ENCODE peak calls at places on chromosome 3, in seven cellular contexts. Q is colonic mucosa, S is psoas muscle, A is GM12865, Z is Peyer's patch, K is tibial artery, Y is cardiac fibroblast. M is an unnamed sample.

GRCh38 chr3:176785207-176785606 is 412.1 kb downstream of the TBL1XR1 start:
- DNase-seq in Q (no peak), S (no peak), A (no peak), Z (no peak), K (no peak), Y (no peak), M (peak)

GRCh38 chr3:39139442-39139841 is 13.9 kb downstream of the CSRNP1 start:
- DNase-seq in Q (no peak), S (no peak), A (no peak), Z (no peak), K (no peak), Y (no peak), M (no peak)

GRCh38 chr3:29333520-29333919 is 52.6 kb downstream of the RBMS3 start:
- DNase-seq in Q (no peak), S (no peak), A (no peak), Z (no peak), K (no peak), Y (peak), M (no peak)

GRCh38 chr3:46361408-46362283 is 7.7 kb downstream of the CCR2 start:
- DNase-seq in Q (no peak), S (no peak), A (peak), Z (no peak), K (no peak), Y (peak), M (no peak)

GRCh38 chr3:66763294-66763693 is 234.8 kb upstream of the KBTBD8 start:
- DNase-seq in Q (peak), S (no peak), A (no peak), Z (no peak), K (no peak), Y (peak), M (no peak)

GRCh38 chr3:109152326-109152725 is 15.8 kb downstream of the C3orf85 start:
- DNase-seq in Q (peak), S (no peak), A (no peak), Z (no peak), K (no peak), Y (no peak), M (no peak)

GRCh38 chr3:148648685-148649352 is 48.9 kb upstream of the AGTR1 start:
- DNase-seq in Q (no peak), S (no peak), A (no peak), Z (no peak), K (no peak), Y (peak), M (no peak)

GRCh38 chr3:122077293-122078234 is 22.4 kb downstream of the CD86 start:
- DNase-seq in Q (no peak), S (no peak), A (peak), Z (peak), K (no peak), Y (no peak), M (no peak)

GRCh38 chr3:126373146-126373613 is 16.0 kb upstream of the KLF15 start:
- DNase-seq in Q (no peak), S (peak), A (no peak), Z (no peak), K (peak), Y (no peak), M (no peak)

DNA sequence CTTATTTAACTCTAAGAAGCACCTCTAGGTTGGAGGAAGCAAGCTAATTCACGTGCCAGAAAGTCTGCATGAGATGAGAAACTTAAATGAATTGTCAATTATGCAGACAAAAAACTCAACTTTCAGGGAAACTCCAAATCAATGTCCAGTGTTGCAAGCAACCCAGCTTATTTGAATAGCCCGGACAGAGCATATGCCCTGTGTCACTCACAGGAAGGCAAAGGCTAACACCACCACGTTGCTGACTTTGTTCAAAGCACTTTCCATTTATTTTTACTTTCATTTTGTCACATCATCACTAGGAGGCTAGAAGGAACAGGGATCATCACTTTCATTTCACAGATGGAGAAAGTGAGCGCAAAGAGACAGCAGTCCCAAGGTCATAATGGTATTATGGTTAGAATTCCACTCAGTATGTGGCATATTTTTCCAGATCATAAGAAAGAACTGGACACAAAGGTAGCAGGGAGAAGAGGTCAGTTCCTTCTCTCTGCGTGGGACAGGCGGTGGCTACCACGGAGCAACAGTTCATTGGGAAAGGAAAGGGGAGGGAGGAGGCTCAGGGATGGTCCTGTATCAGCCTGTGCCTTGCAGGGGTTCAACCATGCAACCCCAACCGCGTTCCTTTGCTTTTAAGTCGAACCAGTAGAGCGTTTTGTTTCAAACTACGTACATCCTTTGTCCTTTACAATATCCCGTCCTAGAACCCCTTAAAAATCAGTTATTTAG is 1.2 kb downstream of the HEG1 start:
- DNase-seq in Q (peak), S (no peak), A (peak), Z (peak), K (no peak), Y (peak), M (no peak)
- TF ChIP-seq CTCF in Q (no peak), S (peak), A (peak), Z (no peak), K (no peak), Y (no peak), M (no peak)

GRCh38 chr3:150238995-150239612 is 169.0 kb upstream of the TSC22D2 start:
- DNase-seq in Q (peak), S (no peak), A (no peak), Z (no peak), K (no peak), Y (no peak), M (no peak)
- H3K4me3 ChIP-seq in Q (no peak), S (no peak), A (no peak), Z (no peak), K (no peak), Y (no peak), M (no peak)

DNA sequence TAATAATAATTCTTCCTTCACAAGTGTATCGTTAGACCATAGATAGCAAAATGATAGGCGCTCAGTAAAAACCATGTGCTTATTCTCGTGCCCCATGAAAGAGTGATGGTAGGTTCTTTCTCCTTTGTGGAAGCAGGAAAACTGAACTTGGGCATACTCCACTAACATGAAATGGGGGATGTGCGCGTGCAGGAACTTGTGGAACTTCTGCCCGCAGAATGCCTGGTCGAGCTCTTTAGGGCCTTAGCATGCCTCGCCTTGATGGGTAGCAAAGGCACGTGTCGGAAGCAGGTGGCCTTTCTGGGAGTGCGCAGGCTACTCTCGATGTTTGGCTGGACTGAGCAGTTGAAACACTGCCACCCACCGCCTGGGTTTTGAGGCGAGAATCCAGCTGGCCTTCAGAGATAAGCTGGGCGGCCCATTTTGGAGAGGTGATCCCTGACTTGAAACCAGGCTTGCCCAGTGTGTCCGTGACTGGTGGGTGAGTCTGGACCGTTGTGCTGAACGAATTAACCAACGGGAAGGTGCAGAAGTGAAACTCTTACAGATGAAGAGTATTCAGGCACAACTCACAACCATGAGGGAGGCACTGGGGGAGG is 821 bp downstream of the PCCB start:
- DNase-seq in Q (peak), S (peak), A (peak), Z (peak), K (peak), Y (peak), M (peak)
- TF ChIP-seq CTCF in Q (no peak), S (peak), A (peak), Z (no peak), K (peak), Y (peak), M (peak)

GRCh38 chr3:113698891-113699465 is 2.5 kb upstream of the USF3 start:
- DNase-seq in Q (peak), S (no peak), A (peak), Z (no peak), K (no peak), Y (peak), M (no peak)
- H3K4me3 ChIP-seq in Q (peak), S (peak), A (peak), Z (peak), K (peak), Y (peak), M (no peak)

DNA sequence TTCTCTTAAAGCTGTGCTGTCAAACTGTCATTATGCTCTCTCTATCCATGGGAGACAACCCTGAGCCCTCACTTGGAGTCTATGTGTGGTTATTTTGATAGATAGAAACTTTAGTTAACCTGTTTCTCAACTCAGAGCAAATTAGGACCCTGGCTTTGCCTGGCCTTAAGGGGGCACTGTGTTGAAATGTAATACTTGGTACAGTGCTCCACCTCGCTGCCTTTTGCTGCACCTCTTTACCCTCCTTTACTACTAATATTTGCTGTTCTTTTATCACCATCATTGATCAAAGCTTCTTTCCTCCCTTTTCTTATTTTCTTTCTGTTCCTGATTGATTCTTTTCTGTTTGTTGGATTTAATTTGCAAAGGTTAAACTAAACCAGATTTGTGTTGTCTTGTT is 34.3 kb downstream of the STT3B start:
- DNase-seq in Q (no peak), S (no peak), A (peak), Z (peak), K (no peak), Y (no peak), M (no peak)
- TF ChIP-seq CTCF in Q (no peak), S (peak), A (peak), Z (peak), K (peak), Y (peak), M (peak)

DNA sequence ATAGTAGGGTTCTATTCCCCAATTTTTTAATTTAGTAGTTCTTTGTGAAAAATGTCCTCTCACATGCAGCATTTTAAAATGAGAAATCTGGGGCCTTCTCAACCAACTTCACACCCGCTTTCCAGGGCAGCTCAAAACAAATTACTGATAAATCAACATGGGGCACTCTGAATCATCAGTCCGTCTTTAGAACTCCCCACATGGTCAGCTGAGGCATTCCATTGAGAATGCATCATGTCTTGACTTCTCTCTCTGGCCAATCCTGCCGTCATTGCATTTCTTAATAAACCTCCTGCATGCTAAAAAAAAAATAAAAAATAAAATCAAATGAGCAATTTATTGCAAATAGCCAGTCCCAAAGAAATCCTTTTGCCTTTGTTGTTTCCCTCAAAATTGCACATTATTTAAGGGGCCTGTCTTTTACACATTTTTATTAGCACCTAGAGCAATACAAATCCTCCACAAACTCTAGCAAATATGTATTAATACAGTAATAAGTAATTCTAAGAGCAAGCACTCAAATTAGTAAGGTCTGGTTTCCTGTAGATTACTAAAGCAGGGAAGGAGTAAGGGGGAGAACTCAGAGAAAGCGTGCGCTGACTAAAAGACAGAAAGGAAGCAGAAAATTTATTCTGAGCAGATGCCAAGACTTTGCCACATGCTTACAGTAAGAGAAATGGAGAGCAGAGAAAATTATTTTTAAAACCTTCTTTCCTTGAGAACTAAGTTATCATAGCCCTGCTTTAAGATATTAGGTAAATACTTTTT is 175.7 kb downstream of the TNIK start:
- DNase-seq in Q (peak), S (no peak), A (peak), Z (no peak), K (peak), Y (peak), M (peak)
- H3K4me3 ChIP-seq in Q (no peak), S (peak), A (peak), Z (no peak), K (no peak), Y (no peak), M (no peak)

GRCh38 chr3:7487763-7488162 is 626.8 kb downstream of the GRM7 start:
- DNase-seq in Q (no peak), S (no peak), A (no peak), Z (no peak), K (no peak), Y (no peak), M (no peak)
- TF ChIP-seq CTCF in Q (no peak), S (no peak), A (no peak), Z (no peak), K (no peak), Y (no peak), M (no peak)

GRCh38 chr3:12751548-12751947 is 7.5 kb downstream of the TMEM40 start:
- DNase-seq in Q (no peak), S (no peak), A (no peak), Z (no peak), K (no peak), Y (peak), M (no peak)

GRCh38 chr3:12746419-12746818 is 12.6 kb downstream of the TMEM40 start:
- DNase-seq in Q (no peak), S (no peak), A (no peak), Z (no peak), K (no peak), Y (no peak), M (no peak)

GRCh38 chr3:12750223-12750622 is 8.8 kb downstream of the TMEM40 start:
- DNase-seq in Q (no peak), S (no peak), A (peak), Z (no peak), K (peak), Y (peak), M (peak)

GRCh38 chr3:12750658-12751071 is 8.4 kb downstream of the TMEM40 start:
- DNase-seq in Q (no peak), S (no peak), A (peak), Z (no peak), K (peak), Y (peak), M (peak)

GRCh38 chr3:12748477-12748876 is 10.6 kb downstream of the TMEM40 start:
- DNase-seq in Q (no peak), S (no peak), A (no peak), Z (no peak), K (no peak), Y (no peak), M (no peak)
- H3K4me3 ChIP-seq in Q (no peak), S (no peak), A (no peak), Z (no peak), K (no peak), Y (no peak), M (no peak)

GRCh38 chr3:67943546-67943945 is 289.1 kb upstream of the SUCLG2 start:
- DNase-seq in Q (no peak), S (no peak), A (no peak), Z (no peak), K (no peak), Y (no peak), M (no peak)

GRCh38 chr3:67937498-67938118 is 283.2 kb upstream of the SUCLG2 start:
- DNase-seq in Q (no peak), S (no peak), A (no peak), Z (no peak), K (no peak), Y (no peak), M (no peak)

GRCh38 chr3:67941433-67942030 is 287.1 kb upstream of the SUCLG2 start:
- DNase-seq in Q (no peak), S (no peak), A (no peak), Z (no peak), K (no peak), Y (no peak), M (no peak)

GRCh38 chr3:67940200-67940952 is 286.0 kb upstream of the SUCLG2 start:
- DNase-seq in Q (no peak), S (no peak), A (no peak), Z (no peak), K (no peak), Y (peak), M (no peak)
- TF ChIP-seq CTCF in Q (no peak), S (no peak), A (no peak), Z (no peak), K (peak), Y (no peak), M (no peak)

M was measured in HFF-Myc.